ENCODE peak calls at places on chromosomes 16 and 17, in five cellular contexts. I is CD4-positive, alpha-beta memory T cell; L is sigmoid colon; X is Panc1; E is psoas muscle. C is an unnamed sample. For H3K9me3, the result is how much of the 10 kb centered on the place peaks cover.

GRCh38 chr16:55056585-55057520 is 126.2 kb downstream of the IRX5 start:
- DNase-seq in I (no peak), L (peak), X (no peak), E (no peak), C (no peak)

GRCh38 chr16:19177111-19177747 is 9.2 kb downstream of the SYT17 start:
- DNase-seq in I (no peak), L (no peak), X (no peak), E (no peak), C (no peak)

GRCh38 chr17:76388966-76389888 is 4.8 kb downstream of the SPHK1 start:
- DNase-seq in I (no peak), L (no peak), X (no peak), E (no peak), C (no peak)

GRCh38 chr16:57570301-57571070 is 28.0 kb downstream of the ADGRG5 start:
- DNase-seq in I (no peak), L (no peak), X (no peak), E (no peak), C (no peak)

GRCh38 chr17:35390663-35391062 is 17.2 kb upstream of the SLFN11 start:
- DNase-seq in I (no peak), L (no peak), X (no peak), E (no peak), C (no peak)

GRCh38 chr16:75996491-75996890 is 270.2 kb upstream of the CPHXL start:
- DNase-seq in I (no peak), L (no peak), X (no peak), E (no peak), C (no peak)

GRCh38 chr17:51044964-51045363 is 75.7 kb downstream of the SPAG9 start:
- DNase-seq in I (no peak), L (no peak), X (no peak), E (no peak), C (no peak)

GRCh38 chr17:19508327-19508867 is 25.3 kb upstream of the SLC47A1 start:
- DNase-seq in I (no peak), L (peak), X (no peak), E (peak), C (peak)

GRCh38 chr17:742147-742793 is 9.8 kb downstream of the GEMIN4 start:
- DNase-seq in I (no peak), L (no peak), X (no peak), E (no peak), C (no peak)

GRCh38 chr16:29028457-29029167 is 43.8 kb downstream of the LAT start:
- DNase-seq in I (no peak), L (peak), X (no peak), E (no peak), C (no peak)

GRCh38 chr17:73976676-73977521 is 226.6 kb upstream of the RPL38 start:
- DNase-seq in I (no peak), L (no peak), X (no peak), E (no peak), C (no peak)

GRCh38 chr17:83100853-83101391 is 21.5 kb downstream of the METRNL start:
- DNase-seq in I (no peak), L (no peak), X (no peak), E (peak), C (no peak)

GRCh38 chr17:28684963-28685362 is 23.0 kb downstream of the SUPT6H start:
- DNase-seq in I (no peak), L (peak), X (no peak), E (peak), C (no peak)

GRCh38 chr17:21252289-21252874 is 828 bp downstream of the NATD1 start:
- DNase-seq in I (no peak), L (no peak), X (no peak), E (no peak), C (no peak)

GRCh38 chr17:82846061-82846691 is 6.4 kb upstream of the ZNF750 start:
- DNase-seq in I (no peak), L (peak), X (no peak), E (peak), C (no peak)

GRCh38 chr17:37492167-37492566 is 2.5 kb downstream of the DUSP14 start:
- DNase-seq in I (no peak), L (no peak), X (no peak), E (no peak), C (no peak)

GRCh38 chr16:24906199-24906808 is 60.5 kb downstream of the SLC5A11 start:
- DNase-seq in I (no peak), L (no peak), X (no peak), E (no peak), C (no peak)
- H3K9me3 ChIP-seq in I (under half), L (under half), X (under half), E (under half), C (under half)

DNA sequence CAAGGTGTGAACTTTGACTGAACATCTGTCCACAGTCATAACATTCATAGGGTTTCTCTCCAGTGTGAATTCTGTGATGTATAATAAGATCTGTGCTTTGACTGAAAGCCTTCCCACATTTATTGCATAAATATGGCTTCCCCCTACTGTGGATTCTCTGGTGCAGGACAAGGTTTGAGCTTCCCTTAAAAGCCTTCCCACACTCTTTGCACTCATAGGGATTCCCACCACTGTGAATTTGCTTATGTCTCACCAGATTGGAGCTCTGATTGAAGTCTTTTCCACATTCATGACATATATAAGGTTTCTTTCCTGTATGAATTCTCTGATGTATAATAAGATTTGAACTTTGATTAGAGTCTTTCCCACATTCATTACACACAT is 8.3 kb downstream of the ZNF594 start:
- DNase-seq in I (no peak), L (no peak), X (no peak), E (no peak), C (no peak)
- H3K9me3 ChIP-seq in I (under half), L (half or more), X (half or more), E (half or more), C (under half)

GRCh38 chr16:78446486-78446885 is 347.0 kb downstream of the WWOX start:
- DNase-seq in I (no peak), L (no peak), X (no peak), E (no peak), C (no peak)

GRCh38 chr16:78448658-78449327 is 349.3 kb downstream of the WWOX start:
- DNase-seq in I (no peak), L (no peak), X (no peak), E (no peak), C (no peak)

GRCh38 chr16:78443780-78444422 is 344.4 kb downstream of the WWOX start:
- DNase-seq in I (no peak), L (no peak), X (no peak), E (no peak), C (no peak)

GRCh38 chr16:78443300-78443604 is 343.8 kb downstream of the WWOX start:
- DNase-seq in I (no peak), L (no peak), X (no peak), E (no peak), C (no peak)

GRCh38 chr16:78447164-78447563 is 347.7 kb downstream of the WWOX start:
- DNase-seq in I (no peak), L (no peak), X (no peak), E (no peak), C (no peak)
- H3K9me3 ChIP-seq in I (under half), L (under half), X (under half), E (under half), C (under half)

GRCh38 chr16:34758835-34759234 is 1299.4 kb downstream of the TP53TG3F start:
- DNase-seq in I (no peak), L (no peak), X (no peak), E (no peak), C (no peak)
- H3K9me3 ChIP-seq in I (under half), L (under half), X (under half), E (half or more), C (under half)

DNA sequence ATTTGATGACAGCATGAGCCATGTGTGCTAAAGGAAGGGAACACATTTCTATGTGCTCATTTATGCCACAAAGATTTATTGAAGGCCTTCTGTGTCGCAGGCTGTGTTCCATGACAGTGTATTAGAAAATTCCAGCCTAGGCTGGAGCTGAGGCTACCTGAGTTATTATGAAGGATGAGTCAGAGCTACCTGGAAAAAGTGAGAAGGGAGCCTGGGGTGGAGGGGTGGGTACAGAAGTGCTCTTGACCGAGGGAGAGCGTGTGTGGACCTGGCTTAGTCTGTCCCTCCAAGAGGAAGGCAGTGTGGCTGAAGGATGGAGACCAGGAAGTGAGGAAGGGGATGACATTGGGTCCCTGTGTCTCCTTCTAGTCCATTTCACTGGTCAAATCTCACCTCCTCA is 98.3 kb downstream of the N4BP1 start:
- DNase-seq in I (no peak), L (peak), X (no peak), E (no peak), C (no peak)
- H3K9me3 ChIP-seq in I (under half), L (under half), X (under half), E (under half), C (under half)

DNA sequence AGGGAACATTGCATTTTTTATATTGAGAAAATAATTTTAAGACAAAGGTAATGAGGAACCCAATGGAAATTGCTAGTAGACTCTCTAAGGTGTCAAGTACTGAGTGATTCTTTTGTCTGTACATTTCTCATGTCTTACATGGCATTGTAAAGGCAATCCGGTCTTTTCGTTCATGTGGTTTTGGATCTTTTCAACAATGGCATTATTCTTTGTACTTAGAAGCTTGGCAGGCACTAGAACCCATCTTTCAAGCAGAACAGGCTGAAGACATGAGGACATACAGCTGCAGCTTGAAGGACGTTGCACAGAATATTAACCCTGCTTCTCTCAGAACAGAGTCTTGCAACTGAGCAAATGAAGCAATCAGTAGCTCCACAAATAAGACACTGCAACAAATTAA is 231.5 kb upstream of the ZFHX3 start:
- DNase-seq in I (no peak), L (no peak), X (no peak), E (no peak), C (no peak)
- H3K9me3 ChIP-seq in I (under half), L (under half), X (under half), E (under half), C (under half)

GRCh38 chr16:10408824-10409381 is 23.0 kb downstream of the ATF7IP2 start:
- DNase-seq in I (no peak), L (no peak), X (no peak), E (no peak), C (no peak)

GRCh38 chr16:10405386-10405939 is 19.6 kb downstream of the ATF7IP2 start:
- DNase-seq in I (no peak), L (no peak), X (no peak), E (no peak), C (no peak)

DNA sequence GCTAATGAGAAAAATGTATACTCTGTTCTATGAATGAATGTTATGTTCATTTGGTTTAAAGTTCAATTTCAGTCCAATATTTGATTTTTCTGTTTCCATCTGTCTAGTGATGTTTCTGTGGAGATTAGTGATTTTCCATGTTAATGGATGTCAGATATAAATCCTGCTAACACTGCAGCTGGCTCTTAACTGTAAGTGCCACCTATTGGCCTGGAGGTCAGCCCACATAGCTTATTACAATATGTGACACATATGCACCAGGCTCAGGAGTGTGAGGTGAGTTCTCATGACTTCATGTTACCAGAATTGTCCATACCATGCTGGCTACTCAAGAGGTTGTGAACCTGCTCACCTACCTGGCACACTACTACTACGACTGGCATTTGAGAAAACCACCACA is 17.1 kb downstream of the ATF7IP2 start:
- DNase-seq in I (no peak), L (no peak), X (no peak), E (no peak), C (no peak)
- H3K9me3 ChIP-seq in I (under half), L (under half), X (under half), E (under half), C (under half)

DNA sequence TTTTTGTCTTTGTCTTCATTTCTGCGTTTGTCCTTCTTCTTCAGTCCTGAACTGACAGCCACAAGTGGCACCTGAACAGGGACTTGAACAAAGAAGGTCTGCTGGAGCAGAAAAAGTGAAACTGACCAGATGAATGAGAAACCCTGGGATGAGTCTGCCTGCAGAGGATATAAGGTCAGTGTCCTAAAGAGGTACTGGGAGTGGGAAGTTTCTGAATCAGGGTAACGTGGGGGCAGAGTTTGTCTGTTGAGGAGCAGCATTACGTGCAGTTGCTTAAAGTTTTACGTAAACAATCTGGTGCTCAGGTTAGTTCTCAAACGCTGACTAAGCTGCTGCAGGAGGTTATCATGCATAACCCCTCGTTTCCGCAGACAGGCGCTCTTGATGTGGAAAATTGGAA is 2057.6 kb downstream of the TP53TG3F start:
- DNase-seq in I (no peak), L (no peak), X (no peak), E (no peak), C (no peak)
- H3K9me3 ChIP-seq in I (under half), L (under half), X (under half), E (under half), C (under half)

C was measured in T-helper 17 cell.